ENCODE peak calls at places on chromosomes 6 and 20, in four cellular contexts. Y is kidney tubule cell, R is Panc1, O is cardiac muscle cell. G is an unnamed sample.
A peak's percentile ranks its signal among the peaks of the same experiment; 100 is the strongest.

GRCh38 chr20:52552181-52552872 is 360.7 kb upstream of the ZFP64 start:
- DNase-seq in Y (peak; percentile 94), R (no peak), O (peak; percentile 16), G (peak; percentile 88)

GRCh38 chr6:27532820-27533538 is 60.1 kb upstream of the ZNF184 start:
- DNase-seq in Y (peak; percentile 94), R (peak; percentile 59), O (peak; percentile 56), G (peak; percentile 49)

GRCh38 chr20:59002388-59002787 is 4.7 kb downstream of the CTSZ start:
- DNase-seq in Y (no peak), R (no peak), O (no peak), G (no peak)

GRCh38 chr6:53679446-53679933 is 13.9 kb upstream of the KLHL31 start:
- DNase-seq in Y (peak; percentile 63), R (peak; percentile 24), O (peak; percentile 66), G (peak; percentile 65)

GRCh38 chr6:42120895-42121865 is 21.2 kb downstream of the C6orf132 start:
- DNase-seq in Y (peak; percentile 97), R (no peak), O (no peak), G (no peak)

GRCh38 chr6:112145080-112145573 is 57.7 kb downstream of the FAM229B start:
- DNase-seq in Y (no peak), R (no peak), O (no peak), G (no peak)

GRCh38 chr6:87174078-87174579 is 18.8 kb downstream of the ZNF292 start:
- DNase-seq in Y (peak; percentile 33), R (no peak), O (no peak), G (no peak)

GRCh38 chr6:150537481-150537880 is 62.2 kb upstream of the PLEKHG1 start:
- DNase-seq in Y (no peak), R (no peak), O (no peak), G (no peak)

GRCh38 chr6:90936286-90936685 is 349.4 kb upstream of the MAP3K7 start:
- DNase-seq in Y (no peak), R (no peak), O (no peak), G (no peak)

GRCh38 chr20:40809361-40809760 is 120.3 kb upstream of the MAFB start:
- DNase-seq in Y (no peak), R (no peak), O (no peak), G (no peak)

GRCh38 chr6:138953451-138953850 is 34.6 kb downstream of the REPS1 start:
- DNase-seq in Y (peak; percentile 69), R (no peak), O (peak; percentile 27), G (peak; percentile 79)

GRCh38 chr6:132962936-132963579 is 148.7 kb downstream of the RPS12 start:
- DNase-seq in Y (peak; percentile 68), R (peak; percentile 24), O (peak; percentile 72), G (peak; percentile 66)

GRCh38 chr6:54286141-54286540 is 22.1 kb upstream of the TINAG start:
- DNase-seq in Y (peak; percentile 33), R (no peak), O (no peak), G (peak; percentile 89)

GRCh38 chr6:11650297-11650696 is 112.7 kb downstream of the TMEM170B start:
- DNase-seq in Y (peak; percentile 88), R (no peak), O (peak; percentile 87), G (peak; percentile 37)

GRCh38 chr20:33667245-33668086 is 723 bp downstream of the ACTL10 start:
- DNase-seq in Y (peak; percentile 85), R (no peak), O (peak; percentile 86), G (peak; percentile 51)

GRCh38 chr20:16694176-16694575 is 35.6 kb upstream of the SNRPB2 start:
- DNase-seq in Y (no peak), R (no peak), O (no peak), G (no peak)

GRCh38 chr20:35318502-35319157 is 26.4 kb upstream of the FAM83C start:
- DNase-seq in Y (peak; percentile 100), R (peak; percentile 99), O (peak; percentile 49), G (peak; percentile 99)

GRCh38 chr6:158879180-158879579 is 60.0 kb upstream of the EZR start:
- DNase-seq in Y (peak; percentile 52), R (no peak), O (peak; percentile 52), G (no peak)

G was measured in bronchial epithelial cell.